ENCODE peak calls at places on chromosome 3, in nine cellular contexts. P, Z, K, L, J, C, S, U and A are unnamed samples.
A peak's percentile ranks its signal among the peaks of the same experiment; 100 is the strongest.

GRCh38 chr3:167872941-167873340 is 137.4 kb downstream of the SERPINI1 start:
- DNase-seq in K (no peak), U (no peak), L (no peak), S (no peak), C (peak; percentile 21), P (no peak), J (no peak), Z (no peak), A (no peak)

GRCh38 chr3:57150097-57150496 is 15.1 kb downstream of the IL17RD start:
- DNase-seq in K (no peak), U (no peak), C (no peak), J (no peak), Z (no peak), P (no peak), S (no peak), L (no peak), A (peak; percentile 57)

GRCh38 chr3:126984391-126985142 is 1.7 kb downstream of the PLXNA1 start:
- DNase-seq in P (no peak), S (no peak), Z (no peak), K (no peak), J (no peak), U (no peak), L (no peak), C (no peak), A (no peak)

GRCh38 chr3:14587733-14588360 is 47.7 kb upstream of the GRIP2 start:
- DNase-seq in L (no peak), C (peak; percentile 91), K (no peak), S (no peak), U (no peak), Z (peak; percentile 79), P (no peak), J (no peak), A (peak; percentile 65)

GRCh38 chr3:143329567-143330164 is 210.1 kb downstream of the CHST2 start:
- DNase-seq in S (no peak), L (no peak), P (no peak), U (no peak), C (no peak), J (no peak), K (no peak), Z (no peak), A (no peak)

GRCh38 chr3:14620512-14620911 is 31.1 kb upstream of the CCDC174 start:
- DNase-seq in S (no peak), C (no peak), Z (no peak), K (no peak), U (no peak), P (no peak), L (no peak), J (no peak), A (no peak)

GRCh38 chr3:39783730-39784129 is 25.7 kb upstream of the MYRIP start:
- DNase-seq in P (no peak), J (no peak), U (no peak), K (no peak), Z (no peak), S (no peak), L (no peak), C (no peak), A (no peak)

GRCh38 chr3:156059950-156060501 is 60.4 kb upstream of the KCNAB1 start:
- DNase-seq in C (no peak), U (no peak), P (no peak), K (no peak), J (no peak), L (no peak), S (no peak), Z (no peak), A (no peak)

GRCh38 chr3:50299929-50300680 is 900 bp upstream of the HYAL3 start:
- DNase-seq in L (no peak), J (no peak), P (no peak), C (peak; percentile 67), Z (peak; percentile 84), U (peak; percentile 71), K (no peak), S (no peak), A (no peak)

GRCh38 chr3:170356596-170357175 is 829 bp upstream of the SKIL start:
- DNase-seq in J (peak; percentile 39), S (peak; percentile 66), P (peak; percentile 56), Z (peak; percentile 83), U (peak; percentile 92), C (peak; percentile 82), K (peak; percentile 10), L (peak; percentile 96), A (peak; percentile 90)

GRCh38 chr3:134333522-134334181 is 40.6 kb downstream of the AMOTL2 start:
- DNase-seq in J (no peak), U (no peak), L (no peak), K (no peak), P (no peak), Z (peak; percentile 82), C (peak; percentile 66), S (no peak), A (no peak)

GRCh38 chr3:182052360-182052759 is 340.6 kb downstream of the SOX2 start:
- DNase-seq in J (no peak), Z (no peak), C (no peak), P (no peak), K (no peak), S (no peak), U (no peak), L (no peak), A (no peak)

GRCh38 chr3:183213941-183214612 is 39.0 kb upstream of the B3GNT5 start:
- DNase-seq in L (no peak), U (no peak), Z (peak; percentile 11), C (no peak), S (no peak), K (no peak), P (no peak), J (no peak), A (no peak)

GRCh38 chr3:104750581-104750980 is 616.1 kb upstream of the ALCAM start:
- DNase-seq in Z (no peak), C (no peak), K (no peak), L (no peak), U (no peak), S (no peak), P (no peak), J (no peak), A (no peak)

GRCh38 chr3:139269984-139270383 is 73.8 kb upstream of the MRPS22 start:
- DNase-seq in U (no peak), L (no peak), J (no peak), S (no peak), Z (no peak), K (no peak), P (no peak), C (no peak), A (no peak)

GRCh38 chr3:86381247-86381646 is 609.7 kb downstream of the VGLL3 start:
- DNase-seq in U (no peak), Z (no peak), S (no peak), C (no peak), K (no peak), J (no peak), P (no peak), L (no peak), A (no peak)

GRCh38 chr3:172040078-172040975 is 949 bp downstream of the FNDC3B start:
- DNase-seq in U (peak; percentile 93), J (peak; percentile 43), S (peak; percentile 72), L (peak; percentile 93), Z (peak; percentile 89), C (peak; percentile 83), P (peak; percentile 31), K (no peak), A (peak; percentile 84)

GRCh38 chr3:67305160-67305559 is 307.1 kb downstream of the KBTBD8 start:
- DNase-seq in S (no peak), P (no peak), U (no peak), C (no peak), K (no peak), Z (no peak), J (no peak), L (no peak), A (no peak)

GRCh38 chr3:51968175-51968681 is 974 bp upstream of the PCBP4 start:
- DNase-seq in Z (no peak), L (no peak), U (no peak), C (no peak), J (no peak), P (no peak), S (no peak), K (no peak), A (no peak)

GRCh38 chr3:13500133-13500885 is 20.2 kb downstream of the HDAC11 start:
- DNase-seq in C (peak; percentile 50), Z (peak; percentile 13), L (peak; percentile 54), S (no peak), J (peak; percentile 56), U (peak; percentile 64), K (no peak), P (no peak), A (peak; percentile 28)

GRCh38 chr3:124557433-124558232 is 172.6 kb upstream of the UMPS start:
- DNase-seq in Z (peak; percentile 60), U (no peak), P (peak; percentile 10), C (peak; percentile 72), J (no peak), K (no peak), S (peak; percentile 43), L (no peak), A (peak; percentile 75)

GRCh38 chr3:88947013-88947412 is 160.4 kb upstream of the EPHA3 start:
- DNase-seq in K (no peak), L (no peak), C (no peak), S (no peak), P (no peak), U (no peak), Z (no peak), J (no peak), A (no peak)

GRCh38 chr3:45252833-45253232 is 26.7 kb upstream of the TMEM158 start:
- DNase-seq in P (no peak), K (no peak), U (no peak), C (no peak), Z (no peak), S (no peak), L (no peak), J (no peak), A (no peak)

GRCh38 chr3:11544413-11545181 is 99.1 kb downstream of the VGLL4 start:
- DNase-seq in J (no peak), U (peak; percentile 62), C (no peak), S (no peak), P (no peak), K (no peak), Z (peak; percentile 58), L (peak; percentile 17), A (no peak)